ENCODE peak calls at places on chromosome 19, in four cellular contexts. B, R, I and N are unnamed samples.

GRCh38 chr19:46821512-46822359 is 28.9 kb downstream of the AP2S1 start:
- DNase-seq in I (no peak), B (no peak), R (no peak), N (peak)

GRCh38 chr19:38912600-38913514 is 871 bp upstream of the CCER2 start:
- DNase-seq in B (no peak), I (no peak), R (no peak), N (no peak)

GRCh38 chr19:11692127-11692790 is 46.5 kb downstream of the ZNF823 start:
- DNase-seq in B (no peak), I (no peak), R (no peak), N (no peak)

GRCh38 chr19:390386-391198 is 18.4 kb downstream of the C2CD4C start:
- DNase-seq in B (no peak), I (no peak), R (no peak), N (no peak)

GRCh38 chr19:31272707-31273106 is 76.5 kb downstream of the TSHZ3 start:
- DNase-seq in B (no peak), I (no peak), R (no peak), N (no peak)

GRCh38 chr19:1408300-1409203 is 1.2 kb downstream of the DAZAP1 start:
- DNase-seq in B (peak), R (peak), I (peak), N (peak)

GRCh38 chr19:8512991-8513686 is 828 bp downstream of the ZNF414 start:
- DNase-seq in I (no peak), R (no peak), B (no peak), N (no peak)

GRCh38 chr19:2775556-2776430 is 7.3 kb downstream of the SGTA start:
- DNase-seq in I (no peak), R (peak), B (peak), N (peak)

GRCh38 chr19:47512183-47512947 is 2.5 kb downstream of the NAPA start:
- DNase-seq in B (no peak), I (peak), R (peak), N (no peak)

GRCh38 chr19:46732172-46732938 is 13.5 kb upstream of the FKRP start:
- DNase-seq in R (no peak), B (no peak), I (no peak), N (no peak)

GRCh38 chr19:1245884-1246816 is 2.2 kb upstream of the MIDN start:
- DNase-seq in I (no peak), B (peak), R (no peak), N (no peak)

GRCh38 chr19:11496391-11497163 is 9.1 kb downstream of the ZNF653 start:
- DNase-seq in B (peak), R (peak), I (peak), N (peak)

GRCh38 chr19:49803529-49803856 is 9.6 kb downstream of the FUZ start:
- DNase-seq in B (no peak), R (no peak), I (no peak), N (no peak)

GRCh38 chr19:50702158-50702869 is 17.3 kb downstream of the SHANK1 start:
- DNase-seq in B (no peak), I (no peak), R (no peak), N (no peak)

GRCh38 chr19:3821857-3822364 is 35.7 kb upstream of the MATK start:
- DNase-seq in I (peak), B (peak), R (peak), N (peak)

GRCh38 chr19:47511681-47512080 is 3.2 kb downstream of the NAPA start:
- DNase-seq in B (peak), I (peak), R (no peak), N (no peak)

GRCh38 chr19:40257096-40257517 is 28.0 kb downstream of the AKT2 start:
- DNase-seq in I (no peak), B (peak), R (no peak), N (no peak)

GRCh38 chr19:1213391-1214286 is 8.1 kb downstream of the STK11 start:
- DNase-seq in R (peak), I (no peak), B (peak), N (no peak)

GRCh38 chr19:10808937-10809655 is 26.9 kb downstream of the TMED1 start:
- DNase-seq in I (peak), R (peak), B (no peak), N (no peak)

GRCh38 chr19:10095622-10095947 is 6.9 kb downstream of the ANGPTL6 start:
- DNase-seq in R (no peak), B (no peak), I (no peak), N (no peak)

GRCh38 chr19:6802336-6803035 is 30.0 kb downstream of the VAV1 start:
- DNase-seq in R (no peak), I (no peak), B (peak), N (peak)

GRCh38 chr19:44552324-44552723 is 22.8 kb upstream of the CEACAM20 start:
- DNase-seq in R (peak), B (no peak), I (peak), N (peak)

GRCh38 chr19:7078007-7078406 is 8.5 kb downstream of the ZNF557 start:
- DNase-seq in I (no peak), B (no peak), R (no peak), N (no peak)

GRCh38 chr19:6602729-6603114 is 11.8 kb upstream of the CD70 start:
- DNase-seq in R (no peak), B (no peak), I (no peak), N (no peak)

GRCh38 chr19:8307965-8308866 is at the start of gene CD320:
- DNase-seq in R (peak), I (peak), B (peak), N (peak)

GRCh38 chr19:38448225-38448624 is 14.7 kb downstream of the RYR1 start:
- DNase-seq in R (no peak), B (no peak), I (no peak), N (no peak)

GRCh38 chr19:43704002-43704705 is 11.7 kb upstream of the IRGC start:
- DNase-seq in B (no peak), R (no peak), I (no peak), N (no peak)

GRCh38 chr19:48631254-48631653 is 5.9 kb downstream of the DBP start:
- DNase-seq in R (no peak), B (no peak), I (no peak), N (no peak)

GRCh38 chr19:8635422-8635821 is 5.0 kb downstream of the NFILZ start:
- DNase-seq in R (no peak), B (no peak), I (no peak), N (no peak)

GRCh38 chr19:18156841-18157464 is 4.0 kb downstream of the PIK3R2 start:
- DNase-seq in I (peak), B (peak), R (peak), N (no peak)

GRCh38 chr19:49581007-49581508 is at the start of gene PRRG2:
- DNase-seq in I (no peak), R (no peak), B (no peak), N (no peak)

GRCh38 chr19:30941591-30941990 is 407.6 kb downstream of the TSHZ3 start:
- DNase-seq in B (no peak), I (no peak), R (no peak), N (no peak)

GRCh38 chr19:11705474-11705873 is 33.3 kb downstream of the ZNF823 start:
- DNase-seq in R (no peak), B (no peak), I (no peak), N (no peak)

GRCh38 chr19:3618144-3618810 is 8.3 kb downstream of the CACTIN start:
- DNase-seq in I (peak), R (peak), B (peak), N (peak)

GRCh38 chr19:7673995-7674667 is 2.8 kb upstream of the MCEMP1 start:
- DNase-seq in B (peak), R (peak), I (peak), N (no peak)

GRCh38 chr19:7645159-7645558 is 8.2 kb downstream of the STXBP2 start:
- DNase-seq in I (no peak), R (no peak), B (no peak), N (no peak)

GRCh38 chr19:33375156-33375744 is 1.7 kb downstream of the CEBPG start:
- DNase-seq in I (no peak), B (no peak), R (no peak), N (no peak)

GRCh38 chr19:52603558-52604207 is 33.6 kb downstream of the ZNF701 start:
- DNase-seq in R (peak), I (peak), B (no peak), N (no peak)

GRCh38 chr19:52599241-52599640 is 29.2 kb downstream of the ZNF701 start:
- DNase-seq in B (no peak), I (no peak), R (no peak), N (no peak)

GRCh38 chr19:52600639-52601024 is 30.5 kb downstream of the ZNF701 start:
- DNase-seq in R (no peak), I (no peak), B (no peak), N (no peak)

GRCh38 chr19:52602931-52603330 is 32.8 kb downstream of the ZNF701 start:
- DNase-seq in R (no peak), B (no peak), I (no peak), N (no peak)

DNA sequence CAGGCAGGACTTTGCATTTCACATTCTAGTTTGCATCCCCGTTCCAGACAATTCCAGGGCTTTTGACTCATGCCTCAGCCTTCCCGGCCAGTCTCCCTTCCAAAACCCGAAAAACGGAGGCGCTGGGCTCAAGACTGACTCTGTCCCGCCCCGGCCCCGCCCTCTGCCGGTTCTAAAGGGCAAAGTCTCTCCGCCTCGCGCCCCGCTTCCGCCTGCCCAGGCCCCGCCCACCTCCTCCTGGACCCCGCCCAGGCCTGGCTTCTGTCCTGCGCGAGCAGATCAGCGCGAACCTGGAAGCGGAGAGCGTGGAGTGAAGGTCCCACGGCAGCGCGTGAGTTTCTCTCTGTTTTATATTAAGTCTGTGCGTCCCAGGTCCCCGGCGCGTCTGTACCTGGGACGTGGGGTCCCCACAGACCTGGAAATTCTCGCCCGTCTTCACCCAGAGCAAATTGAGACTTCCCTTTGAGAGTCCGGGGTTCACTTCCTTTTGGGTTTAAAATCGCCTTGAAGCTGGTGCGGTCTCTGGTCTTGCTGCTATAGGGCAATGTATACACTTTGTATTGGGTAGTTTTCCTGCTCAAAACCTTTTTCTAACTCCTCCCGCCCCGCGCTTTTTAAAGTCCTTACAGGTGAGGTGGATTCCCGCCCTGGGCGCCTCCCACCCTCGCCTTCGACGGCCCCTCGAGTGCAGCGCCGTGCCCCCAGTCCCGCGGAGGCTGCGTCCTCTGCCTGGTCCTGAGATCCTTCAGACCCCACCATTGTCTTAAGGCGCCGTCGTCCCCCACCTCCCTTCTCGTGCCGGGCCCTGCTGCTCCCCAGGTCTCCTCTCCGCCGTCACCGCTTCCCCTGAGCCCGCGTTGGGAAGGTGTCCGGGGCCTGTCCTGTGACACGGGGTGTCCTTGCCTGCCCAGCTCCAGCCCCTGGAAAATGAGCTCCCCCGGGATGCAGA is 31.2 kb downstream of the ZNF701 start:
- DNase-seq in I (peak), B (peak), R (peak), N (peak)
- TF ChIP-seq CTCF in I (peak), B (peak), R (peak), N (peak)

GRCh38 chr19:14088634-14089411 is 1.7 kb downstream of the SAMD1 start:
- DNase-seq in B (no peak), I (no peak), R (no peak), N (peak)

GRCh38 chr19:14089662-14090508 is 666 bp downstream of the SAMD1 start:
- DNase-seq in R (peak), I (peak), B (peak), N (peak)

GRCh38 chr19:14090509-14091085 is at the start of gene SAMD1:
- DNase-seq in R (peak), I (peak), B (peak), N (peak)

GRCh38 chr19:14091086-14091884 is 734 bp upstream of the SAMD1 start:
- DNase-seq in R (peak), B (peak), I (peak), N (peak)

DNA sequence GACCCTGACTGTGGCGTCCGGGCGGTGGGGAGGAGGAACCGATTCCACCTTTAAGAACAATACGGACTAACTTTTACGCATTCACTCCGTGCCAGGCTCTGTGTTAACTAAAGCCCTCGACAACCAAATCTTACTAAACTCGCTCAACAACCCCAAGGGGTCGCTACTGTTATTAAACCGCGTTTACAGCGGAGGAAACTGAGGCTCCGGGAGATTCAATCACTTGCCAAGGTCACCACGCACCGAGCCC is 1.2 kb downstream of the SAMD1 start:
- DNase-seq in I (peak), R (peak), B (no peak), N (peak)
- TF ChIP-seq CTCF in I (peak), R (peak), B (no peak), N (no peak)

GRCh38 chr19:5537870-5538269 is 29.9 kb downstream of the TINCR start:
- DNase-seq in I (no peak), B (no peak), R (no peak), N (no peak)

GRCh38 chr19:5530701-5531100 is 37.1 kb downstream of the TINCR start:
- DNase-seq in R (no peak), B (no peak), I (no peak), N (no peak)

GRCh38 chr19:5533257-5533656 is 34.5 kb downstream of the TINCR start:
- DNase-seq in I (no peak), R (no peak), B (no peak), N (no peak)

GRCh38 chr19:5536337-5536894 is 31.3 kb downstream of the TINCR start:
- DNase-seq in I (peak), B (no peak), R (peak), N (no peak)

DNA sequence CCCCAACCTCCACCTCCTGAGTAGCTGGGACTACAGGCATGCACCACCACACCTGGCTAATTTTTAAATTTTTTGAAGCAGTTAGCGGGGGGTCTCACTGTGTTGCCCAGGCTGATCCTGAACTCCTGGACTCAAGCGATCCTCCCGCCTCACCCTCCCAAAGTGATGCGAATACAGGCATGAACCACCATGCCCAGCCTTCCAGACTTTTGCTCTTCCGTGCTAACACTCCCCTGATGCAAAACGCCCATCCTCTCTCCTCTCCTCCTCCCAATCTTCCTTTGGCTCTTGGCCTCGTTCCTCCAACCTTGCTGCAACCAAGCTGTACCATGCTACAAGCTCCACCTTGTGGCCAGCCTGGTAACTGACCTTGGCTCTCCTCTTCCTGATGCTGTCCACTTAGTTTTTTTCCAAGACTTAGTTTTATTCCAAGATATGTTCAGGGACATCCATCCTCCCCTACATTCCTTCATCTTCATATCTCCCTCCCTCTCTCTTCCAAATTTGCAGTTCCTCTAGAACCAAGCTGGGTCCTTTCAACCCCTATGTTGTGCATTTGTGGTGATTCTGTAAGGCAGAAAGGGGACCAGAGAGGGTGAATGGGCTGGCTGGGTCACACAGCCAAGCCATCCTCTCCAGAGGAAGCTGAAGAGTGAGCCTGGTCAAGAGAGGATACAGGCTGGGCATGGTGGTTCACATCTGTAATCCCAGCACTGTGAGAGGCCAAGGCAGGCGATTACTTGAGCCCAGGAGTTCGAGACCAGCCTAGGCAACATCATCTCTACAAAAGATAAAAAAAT is 32.8 kb downstream of the TINCR start:
- DNase-seq in B (no peak), I (peak), R (peak), N (no peak)
- TF ChIP-seq CTCF in B (no peak), I (peak), R (no peak), N (no peak)

DNA sequence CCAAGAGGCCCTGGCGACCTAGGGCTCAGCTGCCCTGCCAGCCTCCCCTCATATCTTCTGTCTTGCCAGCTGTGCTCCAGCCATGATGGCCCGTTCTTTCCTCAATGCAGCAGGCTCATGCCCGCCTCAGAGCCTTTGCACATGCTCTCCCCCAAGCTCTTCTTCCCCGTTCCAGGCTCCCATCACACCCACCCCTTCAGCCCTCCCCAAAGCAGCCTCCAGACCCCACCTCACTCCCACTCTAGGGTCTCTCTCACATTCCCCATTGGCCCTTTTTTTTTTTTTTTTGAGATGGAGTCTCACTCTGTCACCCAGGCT is 29.9 kb upstream of the ATP1A3 start:
- DNase-seq in I (no peak), R (no peak), B (no peak), N (no peak)
- TF ChIP-seq CTCF in I (no peak), R (no peak), B (no peak), N (no peak)

GRCh38 chr19:51824603-51825002 is 29.6 kb downstream of the FPR3 start:
- DNase-seq in I (no peak), R (no peak), B (no peak), N (no peak)

DNA sequence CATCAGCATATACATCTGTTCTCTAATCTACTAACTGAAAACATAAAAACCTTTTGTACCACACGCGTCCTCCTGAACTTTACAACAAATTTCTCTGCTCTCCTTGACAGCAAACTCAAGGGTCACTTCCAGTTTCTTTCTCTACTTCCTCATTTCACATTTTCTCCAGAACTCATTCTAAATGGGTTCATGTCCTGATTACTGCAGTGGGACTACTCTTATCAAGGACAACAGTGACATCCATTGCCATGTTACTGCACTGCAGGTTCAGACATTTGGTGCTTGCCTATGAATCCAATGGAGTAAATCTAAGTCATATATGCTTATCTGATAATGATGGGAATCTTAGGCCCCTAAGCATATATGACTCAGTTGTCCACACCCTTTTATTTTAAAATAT is 35.3 kb downstream of the FPR3 start:
- DNase-seq in R (no peak), B (no peak), I (peak), N (no peak)
- TF ChIP-seq CTCF in R (no peak), B (no peak), I (peak), N (no peak)

DNA sequence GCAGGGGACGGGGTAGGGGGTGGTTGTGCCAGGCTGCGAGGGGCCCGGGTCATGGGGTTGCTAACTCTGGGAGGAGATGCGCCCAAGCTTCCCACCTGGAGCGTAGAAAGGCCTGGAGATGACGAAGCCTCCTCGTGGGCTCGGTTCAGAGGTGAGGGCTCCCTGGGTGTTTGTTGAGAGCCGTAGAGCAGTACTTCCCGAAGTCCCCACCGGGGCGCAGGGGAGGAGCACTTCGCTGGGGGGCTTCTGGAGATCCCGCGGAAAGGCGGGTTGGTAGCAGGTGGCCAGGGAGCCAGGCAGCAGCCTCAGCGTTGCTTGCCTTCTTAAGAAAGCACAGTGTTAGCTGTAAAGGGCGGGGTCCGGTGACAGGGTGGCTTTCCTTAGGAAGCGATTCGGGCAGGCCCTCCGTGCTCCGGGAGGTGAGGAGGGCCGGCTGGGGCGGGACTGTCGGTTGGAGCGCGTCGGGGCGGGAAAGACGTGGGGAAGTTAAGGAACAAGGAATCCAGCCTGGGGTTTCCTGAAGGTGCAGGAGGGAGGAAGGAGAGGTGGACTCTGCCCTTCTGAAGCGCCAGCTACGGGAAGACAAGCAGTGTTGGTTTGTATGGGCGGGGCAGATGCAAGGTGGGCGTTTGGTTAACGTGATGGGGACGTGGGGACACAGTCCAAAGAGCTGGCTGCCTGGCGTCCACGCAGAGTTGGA is 3.3 kb downstream of the VSTM2B start:
- DNase-seq in I (no peak), R (no peak), B (no peak), N (peak)
- TF ChIP-seq CTCF in I (no peak), R (no peak), B (no peak), N (no peak)